ENCODE peak calls at places on chromosomes 6 and 20, in nine cellular contexts. One of them, this sample, is unnamed.

GRCh38 chr6:54335871-54336270 is 27.6 kb downstream of the TINAG start:
- DNase-seq in tibial nerve: no peak
- DNase-seq in astrocyte of the cerebellum: peak
- DNase-seq in HCT116: peak
- DNase-seq in endodermal cell: no peak
- DNase-seq in fibroblast of lung: peak
- DNase-seq in AG10803: peak
- DNase-seq in cardiac fibroblast: peak
- DNase-seq in cardiac muscle cell: no peak
- DNase-seq in this sample: peak

GRCh38 chr20:53950031-53950430 is 120.4 kb downstream of the BCAS1 start:
- DNase-seq in tibial nerve: no peak
- DNase-seq in astrocyte of the cerebellum: no peak
- DNase-seq in HCT116: no peak
- DNase-seq in endodermal cell: no peak
- DNase-seq in fibroblast of lung: no peak
- DNase-seq in AG10803: no peak
- DNase-seq in cardiac fibroblast: no peak
- DNase-seq in cardiac muscle cell: no peak
- DNase-seq in this sample: no peak

GRCh38 chr6:127392301-127392700 is 48.9 kb upstream of the ECHDC1 start:
- DNase-seq in tibial nerve: no peak
- DNase-seq in astrocyte of the cerebellum: no peak
- DNase-seq in HCT116: no peak
- DNase-seq in endodermal cell: no peak
- DNase-seq in fibroblast of lung: no peak
- DNase-seq in AG10803: no peak
- DNase-seq in cardiac fibroblast: no peak
- DNase-seq in cardiac muscle cell: no peak
- DNase-seq in this sample: no peak

GRCh38 chr6:70651326-70651905 is 16.3 kb upstream of the SMAP1 start:
- DNase-seq in tibial nerve: no peak
- DNase-seq in astrocyte of the cerebellum: no peak
- DNase-seq in HCT116: no peak
- DNase-seq in endodermal cell: no peak
- DNase-seq in fibroblast of lung: no peak
- DNase-seq in AG10803: no peak
- DNase-seq in cardiac fibroblast: no peak
- DNase-seq in cardiac muscle cell: no peak
- DNase-seq in this sample: no peak

GRCh38 chr20:10924628-10925266 is 250.9 kb upstream of the JAG1 start:
- DNase-seq in tibial nerve: no peak
- DNase-seq in astrocyte of the cerebellum: no peak
- DNase-seq in HCT116: no peak
- DNase-seq in endodermal cell: no peak
- DNase-seq in fibroblast of lung: peak
- DNase-seq in AG10803: peak
- DNase-seq in cardiac fibroblast: peak
- DNase-seq in cardiac muscle cell: peak
- DNase-seq in this sample: peak

GRCh38 chr6:1477432-1478090 is 88.2 kb downstream of the FOXF2 start:
- DNase-seq in tibial nerve: no peak
- DNase-seq in astrocyte of the cerebellum: peak
- DNase-seq in HCT116: no peak
- DNase-seq in endodermal cell: peak
- DNase-seq in fibroblast of lung: peak
- DNase-seq in AG10803: peak
- DNase-seq in cardiac fibroblast: peak
- DNase-seq in cardiac muscle cell: no peak
- DNase-seq in this sample: peak

GRCh38 chr6:12637960-12638641 is 78.5 kb upstream of the PHACTR1 start:
- DNase-seq in tibial nerve: peak
- DNase-seq in astrocyte of the cerebellum: peak
- DNase-seq in HCT116: peak
- DNase-seq in endodermal cell: peak
- DNase-seq in fibroblast of lung: peak
- DNase-seq in AG10803: peak
- DNase-seq in cardiac fibroblast: peak
- DNase-seq in cardiac muscle cell: peak
- DNase-seq in this sample: peak

GRCh38 chr20:59825563-59825920 is 107.9 kb downstream of the SYCP2 start:
- DNase-seq in tibial nerve: no peak
- DNase-seq in astrocyte of the cerebellum: no peak
- DNase-seq in HCT116: no peak
- DNase-seq in endodermal cell: no peak
- DNase-seq in fibroblast of lung: no peak
- DNase-seq in AG10803: no peak
- DNase-seq in cardiac fibroblast: no peak
- DNase-seq in cardiac muscle cell: no peak
- DNase-seq in this sample: no peak

GRCh38 chr20:44079291-44079690 is 107.7 kb downstream of the JPH2 start:
- DNase-seq in tibial nerve: no peak
- DNase-seq in astrocyte of the cerebellum: no peak
- DNase-seq in HCT116: no peak
- DNase-seq in endodermal cell: no peak
- DNase-seq in fibroblast of lung: no peak
- DNase-seq in AG10803: no peak
- DNase-seq in cardiac fibroblast: no peak
- DNase-seq in cardiac muscle cell: no peak
- DNase-seq in this sample: peak

GRCh38 chr6:14896475-14896874 is 349.4 kb upstream of the JARID2 start:
- DNase-seq in tibial nerve: no peak
- DNase-seq in astrocyte of the cerebellum: no peak
- DNase-seq in HCT116: no peak
- DNase-seq in endodermal cell: no peak
- DNase-seq in fibroblast of lung: no peak
- DNase-seq in AG10803: peak
- DNase-seq in cardiac fibroblast: no peak
- DNase-seq in cardiac muscle cell: no peak
- DNase-seq in this sample: no peak

DNA sequence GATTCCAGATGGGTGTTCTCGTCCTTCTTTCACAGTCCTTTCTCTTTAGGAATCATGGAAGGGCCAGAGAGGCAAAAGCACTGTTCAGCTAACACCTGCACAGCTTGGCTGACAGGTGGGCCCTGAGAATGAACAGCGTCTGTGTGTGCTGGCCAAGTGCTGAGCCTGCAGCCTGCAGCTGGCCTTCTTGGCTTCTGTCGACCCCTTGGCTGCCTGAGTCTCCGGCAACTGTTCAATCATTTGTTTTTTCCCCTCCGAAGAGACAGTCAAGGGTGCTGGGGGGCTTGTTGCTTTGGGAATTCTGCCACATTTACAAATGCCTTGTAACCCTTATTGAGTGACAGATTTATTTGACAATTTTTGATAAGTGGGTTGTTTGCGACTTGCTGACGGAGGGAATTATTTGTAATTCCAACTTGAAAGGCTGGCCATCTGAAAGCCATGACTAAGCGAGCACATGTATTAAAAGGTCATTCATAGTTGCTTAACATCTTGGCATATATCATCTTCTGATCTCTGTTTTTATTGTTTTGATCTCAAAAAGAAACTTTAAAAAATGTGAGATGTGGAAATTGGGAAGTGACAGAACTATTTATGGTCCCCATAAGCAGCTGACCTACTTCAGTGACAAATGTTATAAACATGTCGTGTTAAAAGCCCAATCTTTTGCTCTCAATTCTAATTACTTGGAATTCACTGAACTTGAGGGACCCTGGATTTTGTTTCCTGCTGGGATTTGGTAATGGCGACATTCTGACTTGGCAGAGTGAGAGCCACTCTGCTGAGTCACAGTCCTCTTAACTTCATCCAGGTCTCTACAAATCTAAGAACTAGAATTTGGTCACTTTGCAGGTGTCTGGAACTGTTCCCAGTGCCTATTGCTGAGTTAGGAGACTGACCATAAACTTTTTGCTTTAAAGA is 41.9 kb upstream of the FERMT1 start:
- DNase-seq in tibial nerve: peak
- DNase-seq in astrocyte of the cerebellum: peak
- DNase-seq in HCT116: peak
- DNase-seq in endodermal cell: no peak
- DNase-seq in fibroblast of lung: no peak
- DNase-seq in AG10803: peak
- DNase-seq in cardiac fibroblast: peak
- DNase-seq in cardiac muscle cell: peak
- DNase-seq in this sample: no peak
- H3K4me3 ChIP-seq in tibial nerve: no peak
- H3K4me3 ChIP-seq in astrocyte of the cerebellum: no peak
- H3K4me3 ChIP-seq in HCT116: no peak
- H3K4me3 ChIP-seq in endodermal cell: no peak
- H3K4me3 ChIP-seq in fibroblast of lung: no peak
- H3K4me3 ChIP-seq in AG10803: no peak
- H3K4me3 ChIP-seq in cardiac fibroblast: no peak
- H3K4me3 ChIP-seq in cardiac muscle cell: no peak
- H3K4me3 ChIP-seq in this sample: no peak

GRCh38 chr6:65259982-65260381 is 447.0 kb downstream of the EYS start:
- DNase-seq in tibial nerve: no peak
- DNase-seq in astrocyte of the cerebellum: no peak
- DNase-seq in HCT116: no peak
- DNase-seq in endodermal cell: no peak
- DNase-seq in fibroblast of lung: no peak
- DNase-seq in AG10803: no peak
- DNase-seq in cardiac fibroblast: no peak
- DNase-seq in cardiac muscle cell: no peak
- DNase-seq in this sample: no peak

DNA sequence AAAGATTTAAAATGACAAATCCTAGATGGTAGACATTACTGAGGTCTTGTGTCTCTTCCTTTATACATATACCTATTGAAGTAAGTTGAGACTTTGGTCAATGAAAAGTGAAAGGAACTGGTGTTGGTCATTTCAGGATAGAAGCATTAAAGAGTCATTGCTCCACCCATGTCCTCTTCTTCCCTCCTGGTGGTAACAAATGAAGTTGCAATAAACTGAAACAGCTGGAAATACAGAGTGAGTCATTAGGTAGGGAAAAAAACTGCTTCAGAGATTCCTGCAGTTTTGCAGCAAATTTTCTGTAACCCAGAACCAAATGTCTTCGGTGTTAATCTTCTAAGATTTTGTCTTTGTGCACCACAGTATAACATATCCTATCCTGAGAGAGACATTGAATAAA is 447.9 kb downstream of the EYS start:
- DNase-seq in tibial nerve: no peak
- DNase-seq in astrocyte of the cerebellum: peak
- DNase-seq in HCT116: no peak
- DNase-seq in endodermal cell: no peak
- DNase-seq in fibroblast of lung: peak
- DNase-seq in AG10803: no peak
- DNase-seq in cardiac fibroblast: peak
- DNase-seq in cardiac muscle cell: no peak
- DNase-seq in this sample: no peak
- TF ChIP-seq CTCF in tibial nerve: no peak
- TF ChIP-seq CTCF in astrocyte of the cerebellum: peak
- TF ChIP-seq CTCF in HCT116: no peak
- TF ChIP-seq CTCF in endodermal cell: peak
- TF ChIP-seq CTCF in fibroblast of lung: peak
- TF ChIP-seq CTCF in AG10803: no peak
- TF ChIP-seq CTCF in cardiac fibroblast: peak
- TF ChIP-seq CTCF in cardiac muscle cell: peak
- TF ChIP-seq CTCF in this sample: no peak

GRCh38 chr20:39835040-39835842 is 853.8 kb downstream of the MAFB start:
- DNase-seq in tibial nerve: no peak
- DNase-seq in astrocyte of the cerebellum: no peak
- DNase-seq in HCT116: no peak
- DNase-seq in endodermal cell: no peak
- DNase-seq in fibroblast of lung: no peak
- DNase-seq in AG10803: no peak
- DNase-seq in cardiac fibroblast: no peak
- DNase-seq in cardiac muscle cell: no peak
- DNase-seq in this sample: no peak

GRCh38 chr20:39839406-39840119 is 849.5 kb downstream of the MAFB start:
- DNase-seq in tibial nerve: no peak
- DNase-seq in astrocyte of the cerebellum: no peak
- DNase-seq in HCT116: no peak
- DNase-seq in endodermal cell: no peak
- DNase-seq in fibroblast of lung: no peak
- DNase-seq in AG10803: no peak
- DNase-seq in cardiac fibroblast: no peak
- DNase-seq in cardiac muscle cell: no peak
- DNase-seq in this sample: no peak
- H3K4me3 ChIP-seq in tibial nerve: no peak
- H3K4me3 ChIP-seq in astrocyte of the cerebellum: no peak
- H3K4me3 ChIP-seq in HCT116: no peak
- H3K4me3 ChIP-seq in endodermal cell: no peak
- H3K4me3 ChIP-seq in fibroblast of lung: no peak
- H3K4me3 ChIP-seq in AG10803: no peak
- H3K4me3 ChIP-seq in cardiac fibroblast: no peak
- H3K4me3 ChIP-seq in cardiac muscle cell: no peak
- H3K4me3 ChIP-seq in this sample: no peak

GRCh38 chr6:3561745-3562144 is 104.9 kb upstream of the SLC22A23 start:
- DNase-seq in tibial nerve: no peak
- DNase-seq in astrocyte of the cerebellum: no peak
- DNase-seq in HCT116: no peak
- DNase-seq in endodermal cell: peak
- DNase-seq in fibroblast of lung: peak
- DNase-seq in AG10803: no peak
- DNase-seq in cardiac fibroblast: peak
- DNase-seq in cardiac muscle cell: peak
- DNase-seq in this sample: no peak
- TF ChIP-seq CTCF in tibial nerve: no peak
- TF ChIP-seq CTCF in astrocyte of the cerebellum: peak
- TF ChIP-seq CTCF in HCT116: no peak
- TF ChIP-seq CTCF in endodermal cell: peak
- TF ChIP-seq CTCF in fibroblast of lung: peak
- TF ChIP-seq CTCF in AG10803: peak
- TF ChIP-seq CTCF in cardiac fibroblast: peak
- TF ChIP-seq CTCF in cardiac muscle cell: peak
- TF ChIP-seq CTCF in this sample: peak

GRCh38 chr6:45424628-45424955 is 46.9 kb upstream of the SUPT3H start:
- DNase-seq in tibial nerve: no peak
- DNase-seq in astrocyte of the cerebellum: no peak
- DNase-seq in HCT116: no peak
- DNase-seq in endodermal cell: no peak
- DNase-seq in fibroblast of lung: no peak
- DNase-seq in AG10803: no peak
- DNase-seq in cardiac fibroblast: no peak
- DNase-seq in cardiac muscle cell: no peak
- DNase-seq in this sample: no peak
- H3K4me3 ChIP-seq in tibial nerve: peak
- H3K4me3 ChIP-seq in astrocyte of the cerebellum: peak
- H3K4me3 ChIP-seq in HCT116: no peak
- H3K4me3 ChIP-seq in endodermal cell: no peak
- H3K4me3 ChIP-seq in fibroblast of lung: peak
- H3K4me3 ChIP-seq in AG10803: peak
- H3K4me3 ChIP-seq in cardiac fibroblast: peak
- H3K4me3 ChIP-seq in cardiac muscle cell: no peak
- H3K4me3 ChIP-seq in this sample: peak

GRCh38 chr20:25299801-25300200 is 51.9 kb downstream of the PYGB start:
- DNase-seq in tibial nerve: no peak
- DNase-seq in astrocyte of the cerebellum: no peak
- DNase-seq in HCT116: no peak
- DNase-seq in endodermal cell: no peak
- DNase-seq in fibroblast of lung: no peak
- DNase-seq in AG10803: no peak
- DNase-seq in cardiac fibroblast: no peak
- DNase-seq in cardiac muscle cell: no peak
- DNase-seq in this sample: peak
- TF ChIP-seq CTCF in tibial nerve: no peak
- TF ChIP-seq CTCF in astrocyte of the cerebellum: peak
- TF ChIP-seq CTCF in HCT116: no peak
- TF ChIP-seq CTCF in endodermal cell: no peak
- TF ChIP-seq CTCF in fibroblast of lung: no peak
- TF ChIP-seq CTCF in AG10803: peak
- TF ChIP-seq CTCF in cardiac fibroblast: peak
- TF ChIP-seq CTCF in cardiac muscle cell: no peak
- TF ChIP-seq CTCF in this sample: no peak

This sample was measured in foreskin fibroblast.